ENCODE peak calls at places on chromosomes 16 and 17, in nine cellular contexts. One of them, this sample, is unnamed.

GRCh38 chr16:66924527-66925321 is 611 bp downstream of the RRAD start:
- DNase-seq in tibial artery: no peak
- DNase-seq in IMR-90: no peak
- DNase-seq in aorta: no peak
- DNase-seq in right atrium auricular region: no peak
- DNase-seq in OCI-LY7: no peak
- DNase-seq in MM.1S: peak; percentile 27
- DNase-seq in tibial nerve: no peak
- DNase-seq in adrenal gland: no peak
- DNase-seq in this sample: peak; percentile 71

GRCh38 chr16:84761448-84762368 is 58.1 kb upstream of the CRISPLD2 start:
- DNase-seq in IMR-90: peak; percentile 86
- DNase-seq in aorta: no peak
- DNase-seq in tibial artery: no peak
- DNase-seq in OCI-LY7: no peak
- DNase-seq in right atrium auricular region: no peak
- DNase-seq in tibial nerve: no peak
- DNase-seq in MM.1S: no peak
- DNase-seq in adrenal gland: no peak
- DNase-seq in this sample: no peak

GRCh38 chr17:55295411-55296170 is 30.8 kb downstream of the HLF start:
- DNase-seq in IMR-90: peak; percentile 43
- DNase-seq in tibial nerve: peak; percentile 41
- DNase-seq in adrenal gland: peak; percentile 79
- DNase-seq in tibial artery: peak; percentile 58
- DNase-seq in aorta: no peak
- DNase-seq in MM.1S: peak; percentile 46
- DNase-seq in OCI-LY7: peak; percentile 67
- DNase-seq in right atrium auricular region: peak; percentile 75
- DNase-seq in this sample: peak; percentile 54

GRCh38 chr17:80968602-80969029 is 23.0 kb upstream of the CHMP6 start:
- DNase-seq in IMR-90: peak; percentile 49
- DNase-seq in tibial artery: peak; percentile 62
- DNase-seq in MM.1S: no peak
- DNase-seq in right atrium auricular region: no peak
- DNase-seq in aorta: peak; percentile 50
- DNase-seq in OCI-LY7: no peak
- DNase-seq in tibial nerve: no peak
- DNase-seq in adrenal gland: peak; percentile 64
- DNase-seq in this sample: no peak

GRCh38 chr17:51588063-51588462 is 327.7 kb downstream of the UTP18 start:
- DNase-seq in tibial artery: no peak
- DNase-seq in right atrium auricular region: no peak
- DNase-seq in MM.1S: no peak
- DNase-seq in aorta: no peak
- DNase-seq in adrenal gland: no peak
- DNase-seq in OCI-LY7: no peak
- DNase-seq in tibial nerve: no peak
- DNase-seq in IMR-90: no peak
- DNase-seq in this sample: no peak

GRCh38 chr16:3625331-3625730 is 13.9 kb upstream of the SLX4 start:
- DNase-seq in right atrium auricular region: no peak
- DNase-seq in IMR-90: no peak
- DNase-seq in adrenal gland: no peak
- DNase-seq in tibial nerve: no peak
- DNase-seq in aorta: no peak
- DNase-seq in tibial artery: no peak
- DNase-seq in MM.1S: no peak
- DNase-seq in OCI-LY7: no peak
- DNase-seq in this sample: no peak

GRCh38 chr16:89031715-89032659 is 55.0 kb upstream of the CBFA2T3 start:
- DNase-seq in right atrium auricular region: no peak
- DNase-seq in OCI-LY7: peak; percentile 49
- DNase-seq in IMR-90: no peak
- DNase-seq in tibial nerve: no peak
- DNase-seq in aorta: peak; percentile 79
- DNase-seq in tibial artery: peak; percentile 58
- DNase-seq in MM.1S: peak; percentile 22
- DNase-seq in adrenal gland: peak; percentile 28
- DNase-seq in this sample: no peak

GRCh38 chr16:54277845-54278703 is 8.5 kb downstream of the IRX3 start:
- DNase-seq in MM.1S: no peak
- DNase-seq in IMR-90: no peak
- DNase-seq in adrenal gland: no peak
- DNase-seq in OCI-LY7: no peak
- DNase-seq in aorta: no peak
- DNase-seq in right atrium auricular region: no peak
- DNase-seq in tibial artery: no peak
- DNase-seq in tibial nerve: no peak
- DNase-seq in this sample: no peak

GRCh38 chr17:77677637-77678036 is 280.9 kb upstream of the TNRC6C start:
- DNase-seq in MM.1S: no peak
- DNase-seq in tibial artery: no peak
- DNase-seq in IMR-90: no peak
- DNase-seq in right atrium auricular region: no peak
- DNase-seq in OCI-LY7: no peak
- DNase-seq in aorta: no peak
- DNase-seq in adrenal gland: no peak
- DNase-seq in tibial nerve: no peak
- DNase-seq in this sample: no peak

GRCh38 chr16:1470543-1471251 is 4.1 kb downstream of the CLCN7 start:
- DNase-seq in IMR-90: peak; percentile 43
- DNase-seq in OCI-LY7: no peak
- DNase-seq in tibial artery: no peak
- DNase-seq in right atrium auricular region: no peak
- DNase-seq in tibial nerve: no peak
- DNase-seq in aorta: peak; percentile 76
- DNase-seq in MM.1S: no peak
- DNase-seq in adrenal gland: peak; percentile 61
- DNase-seq in this sample: no peak

GRCh38 chr16:71540-72341 is 690 bp downstream of the RHBDF1 start:
- DNase-seq in tibial artery: peak; percentile 91
- DNase-seq in OCI-LY7: no peak
- DNase-seq in aorta: peak; percentile 83
- DNase-seq in tibial nerve: peak; percentile 86
- DNase-seq in MM.1S: no peak
- DNase-seq in right atrium auricular region: peak; percentile 92
- DNase-seq in IMR-90: peak; percentile 76
- DNase-seq in adrenal gland: peak; percentile 66
- DNase-seq in this sample: no peak

GRCh38 chr16:82609140-82609539 is 17.6 kb upstream of the CDH13 start:
- DNase-seq in tibial artery: no peak
- DNase-seq in aorta: no peak
- DNase-seq in tibial nerve: no peak
- DNase-seq in IMR-90: no peak
- DNase-seq in adrenal gland: no peak
- DNase-seq in OCI-LY7: no peak
- DNase-seq in MM.1S: no peak
- DNase-seq in right atrium auricular region: no peak
- DNase-seq in this sample: no peak

GRCh38 chr17:56819431-56820145 is 14.1 kb downstream of the C17orf67 start:
- DNase-seq in right atrium auricular region: peak; percentile 78
- DNase-seq in aorta: peak; percentile 55
- DNase-seq in OCI-LY7: peak; percentile 70
- DNase-seq in tibial artery: peak; percentile 64
- DNase-seq in tibial nerve: peak; percentile 42
- DNase-seq in MM.1S: peak; percentile 74
- DNase-seq in adrenal gland: peak; percentile 64
- DNase-seq in IMR-90: peak; percentile 67
- DNase-seq in this sample: peak; percentile 69

GRCh38 chr16:85391769-85392583 is 221.1 kb upstream of the GSE1 start:
- DNase-seq in tibial artery: no peak
- DNase-seq in IMR-90: peak; percentile 17
- DNase-seq in aorta: no peak
- DNase-seq in adrenal gland: peak; percentile 39
- DNase-seq in right atrium auricular region: no peak
- DNase-seq in MM.1S: no peak
- DNase-seq in tibial nerve: peak; percentile 12
- DNase-seq in OCI-LY7: no peak
- DNase-seq in this sample: no peak

GRCh38 chr17:43860927-43861622 is 14.1 kb downstream of the CD300LG start:
- DNase-seq in OCI-LY7: no peak
- DNase-seq in right atrium auricular region: no peak
- DNase-seq in aorta: no peak
- DNase-seq in tibial artery: peak; percentile 63
- DNase-seq in tibial nerve: no peak
- DNase-seq in IMR-90: no peak
- DNase-seq in adrenal gland: peak; percentile 43
- DNase-seq in MM.1S: no peak
- DNase-seq in this sample: no peak

GRCh38 chr17:77501751-77502625 is 361.2 kb downstream of the SEC14L1 start:
- DNase-seq in aorta: no peak
- DNase-seq in IMR-90: no peak
- DNase-seq in tibial nerve: no peak
- DNase-seq in OCI-LY7: no peak
- DNase-seq in tibial artery: no peak
- DNase-seq in right atrium auricular region: no peak
- DNase-seq in MM.1S: no peak
- DNase-seq in adrenal gland: no peak
- DNase-seq in this sample: no peak

DNA sequence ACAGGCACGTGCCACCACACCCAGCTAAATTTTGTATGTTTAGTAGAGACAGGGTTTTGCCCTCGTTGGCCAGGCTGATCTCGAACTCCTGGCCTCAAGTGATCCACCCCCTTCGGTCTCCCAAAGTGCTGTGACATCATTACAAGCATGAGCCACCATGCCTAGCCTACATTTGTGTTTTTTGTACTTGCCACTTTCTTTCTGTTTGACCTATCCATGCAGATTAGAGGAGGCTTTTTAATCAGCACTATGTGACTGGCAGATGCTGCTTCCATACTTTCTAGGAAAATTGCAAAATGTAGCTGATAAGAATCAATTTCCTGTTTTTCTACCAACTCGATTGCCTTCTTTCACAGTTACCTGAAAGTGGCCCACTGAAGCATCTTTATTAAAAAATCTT is 57.3 kb downstream of the B9D1 start:
- DNase-seq in adrenal gland: no peak
- DNase-seq in aorta: no peak
- DNase-seq in MM.1S: no peak
- DNase-seq in tibial artery: no peak
- DNase-seq in tibial nerve: no peak
- DNase-seq in IMR-90: no peak
- DNase-seq in right atrium auricular region: no peak
- DNase-seq in OCI-LY7: peak; percentile 43
- DNase-seq in this sample: no peak
- H3K27ac ChIP-seq in adrenal gland: no peak overlapping the region
- H3K27ac ChIP-seq in aorta: no peak overlapping the region
- H3K27ac ChIP-seq in MM.1S: peak overlapping the region; percentile 99
- H3K27ac ChIP-seq in tibial artery: no peak overlapping the region
- H3K27ac ChIP-seq in tibial nerve: peak overlapping the region; percentile 65
- H3K27ac ChIP-seq in IMR-90: no peak overlapping the region
- H3K27ac ChIP-seq in right atrium auricular region: peak overlapping the region; percentile 78
- H3K27ac ChIP-seq in OCI-LY7: peak overlapping the region; percentile 84
- H3K27ac ChIP-seq in this sample: no peak overlapping the region

DNA sequence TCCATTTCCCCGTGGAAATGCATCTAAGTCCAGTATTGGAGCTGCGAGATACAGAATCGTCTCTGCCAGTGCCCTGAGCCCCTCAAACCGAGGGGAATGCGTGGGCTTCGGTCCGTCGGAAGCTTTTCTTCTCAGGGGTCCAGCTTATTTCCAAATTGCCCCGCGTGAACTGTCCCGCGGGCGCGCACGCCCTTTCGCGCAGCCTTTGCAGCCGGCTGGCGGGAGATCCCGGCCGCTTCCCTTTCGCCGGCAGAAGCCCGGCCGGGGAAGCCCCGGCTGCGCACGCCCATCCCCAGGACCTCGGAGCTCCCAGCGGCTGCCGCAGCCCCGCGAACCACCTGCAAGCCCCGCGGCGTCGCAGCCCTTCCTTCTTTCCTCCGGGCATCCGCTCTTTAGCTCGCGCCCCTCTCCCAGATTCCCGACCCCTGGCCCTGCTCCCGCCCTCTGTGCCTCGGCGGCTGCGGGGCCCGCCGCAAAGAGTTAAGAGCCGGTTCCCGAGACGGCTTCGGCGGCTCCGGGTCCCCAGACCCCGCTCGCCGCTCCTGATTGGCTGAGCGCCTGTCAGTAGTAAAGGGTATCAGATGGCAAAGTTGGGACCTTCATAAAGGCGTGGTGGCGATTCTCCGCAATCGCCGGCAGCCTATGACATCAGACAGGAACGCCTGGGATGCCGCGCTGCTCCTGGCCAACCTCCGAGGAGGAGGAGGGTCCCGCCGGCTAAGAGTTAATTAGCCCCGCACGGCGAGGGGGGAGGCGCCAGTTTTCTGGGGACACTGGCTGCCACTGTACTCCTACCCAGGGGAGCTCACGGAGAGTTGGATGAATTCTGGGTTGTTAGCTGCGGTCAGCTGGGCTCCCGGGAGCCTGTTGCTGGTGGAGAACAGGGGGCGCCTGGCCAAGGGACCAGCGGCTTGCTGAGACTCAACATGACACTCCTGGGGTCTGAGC is at the start of gene MYOCD:
- DNase-seq in tibial nerve: no peak
- DNase-seq in right atrium auricular region: no peak
- DNase-seq in adrenal gland: peak; percentile 11
- DNase-seq in OCI-LY7: no peak
- DNase-seq in MM.1S: no peak
- DNase-seq in aorta: peak; percentile 74
- DNase-seq in tibial artery: peak; percentile 37
- DNase-seq in IMR-90: peak; percentile 71
- DNase-seq in this sample: no peak
- H3K4me3 ChIP-seq in tibial nerve: peak within 1 kb of the TSS; percentile 45
- H3K4me3 ChIP-seq in right atrium auricular region: peak within 1 kb of the TSS; percentile 60
- H3K4me3 ChIP-seq in adrenal gland: peak within 1 kb of the TSS; percentile 44
- H3K4me3 ChIP-seq in OCI-LY7: no peak within 1 kb of the TSS
- H3K4me3 ChIP-seq in MM.1S: no peak within 1 kb of the TSS
- H3K4me3 ChIP-seq in aorta: peak within 1 kb of the TSS; percentile 84
- H3K4me3 ChIP-seq in tibial artery: peak within 1 kb of the TSS; percentile 74
- H3K4me3 ChIP-seq in IMR-90: peak within 1 kb of the TSS; percentile 94
- H3K4me3 ChIP-seq in this sample: no peak within 1 kb of the TSS

GRCh38 chr17:75774471-75774987 is 9.5 kb upstream of the GALK1 start:
- DNase-seq in tibial artery: no peak
- DNase-seq in aorta: no peak
- DNase-seq in right atrium auricular region: no peak
- DNase-seq in OCI-LY7: no peak
- DNase-seq in MM.1S: no peak
- DNase-seq in tibial nerve: no peak
- DNase-seq in adrenal gland: peak; percentile 40
- DNase-seq in IMR-90: no peak
- DNase-seq in this sample: peak; percentile 21
- H3K27ac ChIP-seq in tibial artery: no peak overlapping the region
- H3K27ac ChIP-seq in aorta: no peak overlapping the region
- H3K27ac ChIP-seq in right atrium auricular region: no peak overlapping the region
- H3K27ac ChIP-seq in OCI-LY7: no peak overlapping the region
- H3K27ac ChIP-seq in MM.1S: no peak overlapping the region
- H3K27ac ChIP-seq in tibial nerve: peak overlapping the region; percentile 97
- H3K27ac ChIP-seq in adrenal gland: no peak overlapping the region
- H3K27ac ChIP-seq in IMR-90: no peak overlapping the region
- H3K27ac ChIP-seq in this sample: no peak overlapping the region

GRCh38 chr17:66904760-66905637 is 59.5 kb upstream of the CACNG4 start:
- DNase-seq in right atrium auricular region: peak; percentile 58
- DNase-seq in OCI-LY7: no peak
- DNase-seq in IMR-90: peak; percentile 72
- DNase-seq in tibial nerve: no peak
- DNase-seq in adrenal gland: peak; percentile 35
- DNase-seq in aorta: peak; percentile 42
- DNase-seq in tibial artery: no peak
- DNase-seq in MM.1S: no peak
- DNase-seq in this sample: no peak
- H3K4me3 ChIP-seq in right atrium auricular region: no peak overlapping the region
- H3K4me3 ChIP-seq in OCI-LY7: no peak overlapping the region
- H3K4me3 ChIP-seq in IMR-90: no peak overlapping the region
- H3K4me3 ChIP-seq in tibial nerve: no peak overlapping the region
- H3K4me3 ChIP-seq in adrenal gland: no peak overlapping the region
- H3K4me3 ChIP-seq in aorta: no peak overlapping the region
- H3K4me3 ChIP-seq in tibial artery: no peak overlapping the region
- H3K4me3 ChIP-seq in MM.1S: no peak overlapping the region
- H3K4me3 ChIP-seq in this sample: no peak overlapping the region